ENCODE peak calls at places on chromosomes 11 and 22, in four cellular contexts. Z, I, Q and J are unnamed samples.

GRCh38 chr22:25069426-25069757 is 116.9 kb downstream of the KIAA1671 start:
- DNase-seq in I (no peak), Z (no peak), Q (no peak), J (no peak)

GRCh38 chr11:47869548-47870393 is 21.6 kb upstream of the NUP160 start:
- DNase-seq in Z (no peak), I (no peak), Q (no peak), J (no peak)

GRCh38 chr11:88179966-88180629 is 4.9 kb upstream of the RAB38 start:
- DNase-seq in Q (no peak), I (no peak), Z (no peak), J (no peak)

GRCh38 chr11:13145461-13145860 is 132.1 kb upstream of the BMAL1 start:
- DNase-seq in Z (no peak), I (no peak), Q (no peak), J (no peak)

GRCh38 chr11:86588566-86589090 is 83.8 kb downstream of the ME3 start:
- DNase-seq in Q (peak), I (no peak), Z (peak), J (peak)

GRCh38 chr22:41969110-41969646 is at the start of gene SEPTIN3:
- DNase-seq in I (no peak), Q (no peak), Z (no peak), J (no peak)

GRCh38 chr11:116109228-116109627 is 605.0 kb upstream of the CADM1 start:
- DNase-seq in I (no peak), Z (no peak), Q (no peak), J (no peak)

GRCh38 chr22:20402960-20403778 is 9.2 kb downstream of the ZNF74 start:
- DNase-seq in Q (no peak), Z (no peak), I (no peak), J (no peak)

GRCh38 chr11:14290422-14290821 is 68.6 kb downstream of the RRAS2 start:
- DNase-seq in Z (no peak), Q (peak), I (no peak), J (no peak)

GRCh38 chr11:123374622-123374968 is 55.5 kb upstream of the GRAMD1B start:
- DNase-seq in I (no peak), Q (no peak), Z (no peak), J (no peak)

GRCh38 chr11:111870522-111870886 is 877 bp downstream of the ALG9 start:
- DNase-seq in I (no peak), Z (no peak), Q (no peak), J (no peak)

GRCh38 chr22:25060522-25061071 is 108.1 kb downstream of the KIAA1671 start:
- DNase-seq in Q (no peak), I (no peak), Z (no peak), J (no peak)

GRCh38 chr11:3867209-3868071 is 12.0 kb downstream of the STIM1 start:
- DNase-seq in Z (no peak), Q (no peak), I (no peak), J (no peak)

GRCh38 chr11:47924184-47924671 is 56.1 kb upstream of the PTPRJ start:
- DNase-seq in Z (peak), Q (no peak), I (no peak), J (peak)

GRCh38 chr22:17366830-17367229 is 2.4 kb upstream of the CECR2 start:
- DNase-seq in Z (no peak), Q (peak), I (no peak), J (no peak)

GRCh38 chr11:122723576-122723975 is 68.1 kb downstream of the UBASH3B start:
- DNase-seq in Z (no peak), Q (no peak), I (no peak), J (no peak)

GRCh38 chr22:28375761-28376534 is 303.7 kb downstream of the TTC28 start:
- DNase-seq in Z (no peak), Q (no peak), I (no peak), J (no peak)

GRCh38 chr11:116791002-116791812 is 472 bp downstream of the APOA5 start:
- DNase-seq in Z (peak), I (no peak), Q (peak), J (peak)

GRCh38 chr11:115383431-115383830 is 120.8 kb downstream of the CADM1 start:
- DNase-seq in Q (no peak), Z (peak), I (no peak), J (no peak)

GRCh38 chr11:113350646-113351045 is 36.3 kb downstream of the TTC12 start:
- DNase-seq in Z (no peak), Q (no peak), I (no peak), J (peak)

GRCh38 chr11:8983552-8983951 is 19.3 kb upstream of the TMEM9B start:
- DNase-seq in Z (no peak), I (no peak), Q (no peak), J (no peak)

GRCh38 chr22:43592470-43592869 is 180.7 kb downstream of the MPPED1 start:
- DNase-seq in I (no peak), Z (no peak), Q (peak), J (peak)

GRCh38 chr11:116558504-116559252 is 214.1 kb downstream of the BUD13 start:
- DNase-seq in Q (no peak), I (no peak), Z (no peak), J (no peak)

GRCh38 chr11:36463781-36464180 is 46.3 kb downstream of the TRAF6 start:
- DNase-seq in Z (no peak), I (no peak), Q (no peak), J (no peak)

GRCh38 chr11:118142809-118143208 is 9.8 kb downstream of the SCN4B start:
- DNase-seq in Z (peak), Q (no peak), I (no peak), J (no peak)

GRCh38 chr11:110312670-110313069 is 16.3 kb upstream of the RDX start:
- DNase-seq in I (no peak), Q (no peak), Z (no peak), J (no peak)

GRCh38 chr22:41157083-41157482 is 48.0 kb upstream of the L3MBTL2 start:
- DNase-seq in Z (no peak), I (no peak), Q (no peak), J (no peak)

GRCh38 chr11:98107736-98108135 is 913.0 kb upstream of the CNTN5 start:
- DNase-seq in I (no peak), Q (no peak), Z (peak), J (no peak)

GRCh38 chr22:46409631-46410210 is 74.2 kb downstream of the TRMU start:
- DNase-seq in Q (no peak), I (no peak), Z (no peak), J (no peak)

GRCh38 chr11:60834742-60835141 is 7.2 kb upstream of the CCDC86 start:
- DNase-seq in Q (no peak), I (no peak), Z (no peak), J (no peak)

GRCh38 chr11:34345012-34345804 is 12.6 kb downstream of the ABTB2 start:
- DNase-seq in Z (no peak), Q (no peak), I (peak), J (peak)

GRCh38 chr22:18088825-18089568 is 11.2 kb downstream of the PEX26 start:
- DNase-seq in Z (no peak), Q (no peak), I (no peak), J (no peak)